ENCODE peak calls at places on chromosome 7, in seven cellular contexts. O is T47D, C is SK-N-SH, S is HCT116, A is K562, I is GM12878, B is HepG2. Z is an unnamed sample.

GRCh38 chr7:93622036-93622714 is 47.7 kb upstream of the CALCR start:
- DNase-seq in C (peak), I (no peak), O (peak), A (peak), B (peak), S (peak), Z (no peak)

GRCh38 chr7:122311280-122311679 is 6.7 kb upstream of the FEZF1 start:
- DNase-seq in O (no peak), B (no peak), C (no peak), A (no peak), S (no peak), I (no peak), Z (no peak)

GRCh38 chr7:75534727-75535307 is 42.7 kb downstream of the SPDYE5 start:
- DNase-seq in A (peak), I (peak), C (no peak), B (no peak), S (no peak), O (no peak), Z (no peak)

GRCh38 chr7:157397036-157397720 is 60.4 kb downstream of the DNAJB6 start:
- DNase-seq in C (peak), O (no peak), S (no peak), I (no peak), A (no peak), B (no peak), Z (no peak)

GRCh38 chr7:46315891-46316290 is 394.8 kb upstream of the IGFBP3 start:
- DNase-seq in S (no peak), C (no peak), I (no peak), B (no peak), O (no peak), A (no peak), Z (no peak)

GRCh38 chr7:6705959-6706665 is 635 bp downstream of the ZNF12 start:
- DNase-seq in S (no peak), O (peak), B (peak), C (no peak), I (no peak), A (peak), Z (no peak)

GRCh38 chr7:136710751-136711150 is 157.7 kb upstream of the CHRM2 start:
- DNase-seq in O (no peak), B (no peak), S (no peak), I (no peak), C (no peak), A (no peak), Z (no peak)

GRCh38 chr7:26363465-26363864 is 71.8 kb downstream of the SNX10 start:
- DNase-seq in I (no peak), O (no peak), B (no peak), S (no peak), C (no peak), A (no peak), Z (no peak)

GRCh38 chr7:121605297-121605640 is 209.2 kb upstream of the FAM3C start:
- DNase-seq in I (no peak), A (no peak), S (no peak), O (no peak), C (no peak), B (peak), Z (no peak)

GRCh38 chr7:128796325-128796724 is 4.6 kb downstream of the CCDC136 start:
- DNase-seq in I (no peak), C (no peak), A (no peak), S (no peak), O (no peak), B (no peak), Z (no peak)

GRCh38 chr7:20217193-20217948 is at the start of gene MACC1:
- DNase-seq in B (no peak), O (peak), I (peak), S (peak), A (peak), C (no peak), Z (peak)

GRCh38 chr7:116698930-116699722 is 27.1 kb downstream of the MET start:
- DNase-seq in S (no peak), O (no peak), A (no peak), I (no peak), C (no peak), B (no peak), Z (no peak)

GRCh38 chr7:142077762-142078161 is 33.8 kb upstream of the MGAM2 start:
- DNase-seq in C (no peak), O (no peak), A (no peak), S (no peak), B (no peak), I (no peak), Z (no peak)

GRCh38 chr7:2537981-2538851 is 17.1 kb downstream of the BRAT1 start:
- DNase-seq in S (no peak), A (no peak), O (no peak), B (no peak), C (peak), I (no peak), Z (no peak)

GRCh38 chr7:12475362-12476063 is 71.8 kb upstream of the VWDE start:
- DNase-seq in B (no peak), S (peak), I (no peak), C (no peak), A (peak), O (no peak), Z (no peak)

GRCh38 chr7:74479066-74479781 is 25.5 kb downstream of the GTF2IRD1 start:
- DNase-seq in B (no peak), C (peak), O (no peak), A (no peak), I (no peak), S (no peak), Z (no peak)

GRCh38 chr7:70156052-70156451 is 557.8 kb downstream of the AUTS2 start:
- DNase-seq in C (no peak), O (no peak), S (no peak), B (no peak), I (no peak), A (no peak), Z (no peak)

GRCh38 chr7:86116-86515 is 106.3 kb upstream of the FAM20C start:
- DNase-seq in C (no peak), I (no peak), S (no peak), B (no peak), A (no peak), O (no peak), Z (no peak)

GRCh38 chr7:116431783-116432182 is 67.8 kb upstream of the CAV2 start:
- DNase-seq in B (no peak), I (no peak), A (no peak), O (no peak), C (no peak), S (no peak), Z (no peak)

GRCh38 chr7:1248077-1248458 is 15.4 kb downstream of the UNCX start:
- DNase-seq in O (no peak), I (no peak), S (no peak), B (no peak), A (no peak), C (no peak), Z (no peak)

GRCh38 chr7:1246871-1247526 is 14.3 kb downstream of the UNCX start:
- DNase-seq in B (no peak), O (no peak), S (no peak), C (no peak), A (no peak), I (no peak), Z (no peak)

GRCh38 chr7:1246170-1246870 is 13.6 kb downstream of the UNCX start:
- DNase-seq in C (no peak), A (no peak), S (no peak), O (no peak), B (no peak), I (no peak), Z (no peak)

GRCh38 chr7:1248459-1249131 is 15.9 kb downstream of the UNCX start:
- DNase-seq in S (no peak), C (no peak), I (no peak), B (no peak), O (no peak), A (no peak), Z (no peak)

GRCh38 chr7:1247527-1248041 is 14.9 kb downstream of the UNCX start:
- DNase-seq in I (no peak), C (peak), B (no peak), O (no peak), A (peak), S (no peak), Z (no peak)
- TF ChIP-seq JUND in I (no peak), C (no peak), B (no peak), O (no peak), A (no peak), S (no peak), Z (no peak)

DNA sequence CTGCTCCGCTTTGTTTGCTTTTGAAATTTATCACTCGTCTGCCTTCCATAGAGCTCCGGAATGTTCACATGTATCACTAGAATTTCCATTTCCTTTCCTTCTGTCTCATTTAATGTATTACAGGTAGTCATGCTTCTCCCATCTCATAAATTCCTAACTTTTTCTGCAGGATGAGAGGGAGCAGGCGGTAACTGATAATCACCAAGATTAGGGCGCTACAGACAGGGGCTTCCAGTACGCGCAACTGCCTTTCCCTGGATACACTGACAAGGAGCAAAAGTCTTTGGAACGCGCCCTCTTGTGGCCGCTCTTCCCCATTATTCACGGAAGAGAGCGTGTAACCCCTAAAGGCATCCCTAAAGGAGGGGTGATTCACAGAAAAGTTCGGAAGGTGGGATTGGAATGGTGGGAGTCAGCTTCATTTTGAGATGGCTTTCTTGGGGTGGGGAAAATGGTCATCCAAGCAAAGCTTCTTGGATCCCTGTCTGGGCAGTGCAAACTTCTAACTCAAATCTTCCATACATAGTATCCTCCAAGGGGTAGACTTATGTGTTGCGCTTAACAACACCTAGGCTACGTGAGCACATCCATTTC is 6.5 kb downstream of the INHBA start:
- DNase-seq in O (peak), S (peak), I (no peak), A (peak), C (peak), B (peak), Z (peak)
- TF ChIP-seq JUND in O (no peak), S (no peak), I (no peak), A (no peak), C (no peak), B (no peak), Z (no peak)

DNA sequence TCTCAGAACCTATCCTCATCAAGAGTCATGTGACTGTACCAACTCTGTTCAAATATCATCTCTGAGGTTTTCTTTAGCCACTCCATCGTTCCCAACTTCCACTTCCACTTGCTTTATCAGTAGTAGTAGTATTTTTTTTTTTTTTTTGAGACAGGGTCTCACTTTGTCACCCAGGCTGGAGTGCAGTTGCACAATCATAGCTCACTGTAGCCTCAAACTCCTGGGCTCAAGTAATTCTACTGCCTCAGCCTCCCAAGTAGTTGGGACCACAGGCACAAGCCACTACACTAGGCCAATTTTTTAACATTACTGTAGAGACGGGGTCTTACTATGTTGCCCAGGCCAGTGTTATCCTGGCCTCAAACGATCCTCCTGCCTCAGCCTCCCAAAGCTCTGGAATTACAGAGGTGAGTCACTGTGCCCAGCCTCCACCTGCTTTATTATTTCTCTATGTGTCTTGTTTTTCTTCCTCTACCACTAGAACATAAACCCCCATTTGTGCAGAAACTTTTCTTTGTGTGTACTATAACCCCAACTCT is 5.9 kb downstream of the NCAPG2 start:
- DNase-seq in B (no peak), I (no peak), S (no peak), O (no peak), C (no peak), A (no peak), Z (no peak)
- TF ChIP-seq JUND in B (no peak), I (no peak), S (no peak), O (no peak), C (no peak), A (no peak), Z (no peak)

DNA sequence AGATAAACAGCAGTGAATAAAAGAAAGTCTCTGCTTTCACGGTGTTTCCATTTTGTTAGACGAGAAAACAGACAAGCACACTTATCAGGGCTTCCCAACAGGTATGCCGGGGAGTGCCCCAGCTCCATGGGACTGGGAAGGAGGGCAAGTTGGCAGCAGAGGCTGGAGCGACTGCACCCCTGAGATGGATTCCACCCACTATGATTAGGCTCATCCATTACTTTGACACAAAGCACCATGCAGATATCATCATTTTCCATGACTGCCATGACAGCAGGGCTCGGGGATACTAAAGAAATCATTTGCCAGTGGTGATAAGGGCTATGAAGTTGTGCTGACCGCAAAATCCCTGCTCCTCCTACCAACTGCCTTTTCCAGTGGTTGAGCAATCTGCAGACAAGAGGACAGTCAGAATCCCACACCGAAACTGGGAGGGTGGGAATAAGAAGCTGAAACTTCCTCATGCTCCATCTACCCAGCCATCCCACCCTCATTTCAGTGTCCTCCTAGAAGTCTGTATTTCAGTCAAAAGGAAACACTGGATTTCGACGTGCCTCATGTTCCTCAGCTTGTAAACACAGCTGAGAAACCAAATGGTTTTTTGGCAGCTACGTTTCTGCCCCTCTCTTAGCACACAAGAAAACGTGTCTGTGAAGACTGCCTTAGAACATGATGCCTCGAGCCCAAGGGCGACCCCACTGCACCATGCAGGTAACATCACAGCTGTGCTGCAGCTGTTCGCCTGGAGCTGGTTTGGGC is 15.5 kb downstream of the CREB3L2 start:
- DNase-seq in B (peak), A (no peak), C (no peak), I (no peak), O (no peak), S (no peak), Z (no peak)
- TF ChIP-seq JUND in B (no peak), A (peak), C (no peak), I (no peak), O (no peak), S (no peak), Z (no peak)

GRCh38 chr7:106487892-106488291 is 173.1 kb downstream of the CCDC71L start:
- DNase-seq in S (no peak), I (no peak), C (no peak), B (no peak), A (no peak), O (no peak), Z (no peak)

GRCh38 chr7:106484562-106484961 is 176.4 kb downstream of the CCDC71L start:
- DNase-seq in C (no peak), S (no peak), A (no peak), O (no peak), I (no peak), B (no peak), Z (no peak)

GRCh38 chr7:106485919-106486318 is 175.0 kb downstream of the CCDC71L start:
- DNase-seq in C (no peak), B (no peak), A (no peak), S (no peak), I (no peak), O (no peak), Z (no peak)

GRCh38 chr7:106486331-106486730 is 174.6 kb downstream of the CCDC71L start:
- DNase-seq in O (no peak), A (no peak), B (no peak), C (no peak), S (no peak), I (no peak), Z (no peak)

GRCh38 chr7:106485031-106485551 is 175.9 kb downstream of the CCDC71L start:
- DNase-seq in C (no peak), I (no peak), A (no peak), S (no peak), B (no peak), O (no peak), Z (no peak)
- TF ChIP-seq JUND in C (peak), I (no peak), A (no peak), S (peak), B (no peak), O (no peak), Z (no peak)

DNA sequence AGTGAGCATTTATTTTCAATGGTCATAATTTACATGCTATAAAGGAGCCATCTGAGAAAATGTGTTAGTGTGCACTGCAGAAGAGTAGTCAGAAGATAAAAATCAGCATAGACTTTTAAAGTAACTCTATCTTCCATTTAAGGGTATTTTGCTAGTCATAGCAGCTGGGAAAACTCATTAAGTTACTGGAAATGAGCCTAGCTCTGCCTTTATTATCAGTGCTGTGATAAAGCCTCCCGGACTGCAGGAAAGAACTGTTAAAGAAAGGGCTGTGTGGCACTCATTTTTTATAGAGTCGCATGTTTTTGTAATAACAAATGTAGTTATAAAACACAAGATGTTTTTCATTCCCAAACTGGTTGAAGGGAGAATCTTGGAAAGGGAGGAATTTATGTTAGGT is 825.8 kb upstream of the POM121L12 start:
- DNase-seq in A (no peak), B (no peak), C (peak), O (no peak), S (no peak), I (no peak), Z (no peak)
- TF ChIP-seq JUND in A (no peak), B (no peak), C (no peak), O (no peak), S (no peak), I (no peak), Z (no peak)

GRCh38 chr7:152847491-152847890 is 87.9 kb downstream of the ACTR3B start:
- DNase-seq in S (no peak), O (no peak), B (no peak), I (no peak), A (no peak), C (peak), Z (no peak)
- TF ChIP-seq JUND in S (no peak), O (no peak), B (no peak), I (no peak), A (no peak), C (no peak), Z (no peak)

DNA sequence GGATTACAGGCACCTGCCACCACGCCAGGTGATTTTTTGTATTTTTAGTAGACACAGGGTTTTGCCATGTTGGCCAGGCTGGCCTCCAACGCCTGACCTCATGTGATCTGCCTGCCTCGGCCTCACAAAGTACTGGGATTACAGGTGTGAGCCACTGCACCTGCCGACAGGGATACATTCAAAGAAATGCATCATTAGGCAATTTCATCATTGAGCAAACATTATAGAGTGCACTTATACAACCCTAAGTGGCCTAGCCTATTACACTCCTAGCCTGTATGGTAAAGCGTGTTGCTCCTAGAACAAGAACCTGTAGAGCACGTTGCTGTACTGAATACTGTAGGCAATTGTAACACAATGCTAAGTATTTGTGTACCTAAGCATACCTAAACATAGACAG is 350.3 kb downstream of the GALNT17 start:
- DNase-seq in B (no peak), I (no peak), S (no peak), A (no peak), O (no peak), C (no peak), Z (no peak)
- TF ChIP-seq JUND in B (no peak), I (no peak), S (no peak), A (no peak), O (no peak), C (no peak), Z (no peak)